ENCODE peak calls at places on chromosomes 4 and X, in eight cellular contexts. U, W, F, P, K, G, N and S are unnamed samples.
A peak's percentile ranks its signal among the peaks of the same experiment; 100 is the strongest.

GRCh38 chr4:61212788-61213187 is 12.7 kb downstream of the ADGRL3 start:
- DNase-seq in K (no peak), N (no peak), G (no peak), W (no peak), U (no peak), P (no peak), F (no peak), S (no peak)

GRCh38 chr4:6386091-6386490 is 86.3 kb downstream of the PPP2R2C start:
- DNase-seq in G (peak; percentile 46), P (no peak), F (peak; percentile 27), N (no peak), K (no peak), W (no peak), U (no peak), S (peak; percentile 33)

GRCh38 chr4:102994803-102995202 is 24.7 kb downstream of the SLC9B1 start:
- DNase-seq in G (no peak), F (peak; percentile 65), P (no peak), N (no peak), W (no peak), U (no peak), K (no peak), S (no peak)

GRCh38 chrX:119709630-119710029 is 16.7 kb upstream of the SEPTIN6 start:
- DNase-seq in U (no peak), K (no peak), N (no peak), F (no peak), P (no peak), G (no peak), W (no peak), S (no peak)

GRCh38 chrX:152072236-152072635 is 66.1 kb downstream of the MAGEA10 start:
- DNase-seq in F (peak; percentile 81), U (no peak), N (no peak), W (peak; percentile 56), G (no peak), P (peak; percentile 21), K (no peak), S (no peak)

GRCh38 chr4:95957054-95957453 is 117.2 kb downstream of the PDHA2 start:
- DNase-seq in F (peak; percentile 57), W (peak; percentile 54), K (no peak), G (no peak), P (no peak), U (no peak), N (no peak), S (no peak)

GRCh38 chr4:41156574-41156973 is 57.8 kb downstream of the APBB2 start:
- DNase-seq in W (peak; percentile 51), P (no peak), K (no peak), N (no peak), G (no peak), F (no peak), U (no peak), S (no peak)

GRCh38 chr4:23022032-23022431 is 329.3 kb downstream of the GBA3 start:
- DNase-seq in F (peak; percentile 69), K (no peak), N (no peak), W (peak; percentile 30), U (no peak), G (no peak), P (no peak), S (no peak)

GRCh38 chr4:171846232-171846631 is 33.0 kb downstream of the GALNTL6 start:
- DNase-seq in P (peak; percentile 4), G (peak; percentile 25), U (no peak), K (peak; percentile 78), N (peak; percentile 87), F (peak; percentile 24), W (peak; percentile 32), S (peak; percentile 78)

GRCh38 chr4:82431026-82431745 is 796 bp downstream of the ENOPH1 start:
- DNase-seq in P (no peak), F (no peak), K (no peak), N (peak; percentile 69), W (peak; percentile 32), U (peak; percentile 34), G (peak; percentile 28), S (no peak)

GRCh38 chr4:26238426-26238781 is 82.4 kb upstream of the RBPJ start:
- DNase-seq in F (no peak), U (no peak), K (no peak), P (no peak), N (no peak), G (no peak), W (no peak), S (no peak)

GRCh38 chr4:60134106-60134505 is 1066.0 kb upstream of the ADGRL3 start:
- DNase-seq in G (no peak), W (no peak), U (no peak), F (no peak), N (no peak), P (no peak), K (no peak), S (no peak)

GRCh38 chr4:70838972-70839536 is 636 bp downstream of the GRSF1 start:
- DNase-seq in F (peak; percentile 44), K (peak; percentile 57), G (peak; percentile 79), N (peak; percentile 64), W (peak; percentile 74), U (peak; percentile 55), P (no peak), S (peak; percentile 66)

GRCh38 chrX:13690836-13691235 is 1.9 kb downstream of the RAB9A start:
- DNase-seq in G (no peak), F (no peak), K (no peak), W (no peak), P (no peak), N (no peak), U (no peak), S (no peak)

GRCh38 chrX:13693341-13693871 is 4.5 kb downstream of the RAB9A start:
- DNase-seq in N (peak; percentile 18), F (peak; percentile 77), W (no peak), K (no peak), U (no peak), G (no peak), P (no peak), S (no peak)

GRCh38 chrX:13692771-13693231 is 3.9 kb downstream of the RAB9A start:
- DNase-seq in N (no peak), P (no peak), G (no peak), W (no peak), K (no peak), F (no peak), U (no peak), S (no peak)

GRCh38 chrX:13689519-13690211 is 737 bp downstream of the RAB9A start:
- DNase-seq in N (peak; percentile 19), K (peak; percentile 21), G (no peak), P (no peak), F (peak; percentile 25), W (peak; percentile 27), U (no peak), S (no peak)

DNA sequence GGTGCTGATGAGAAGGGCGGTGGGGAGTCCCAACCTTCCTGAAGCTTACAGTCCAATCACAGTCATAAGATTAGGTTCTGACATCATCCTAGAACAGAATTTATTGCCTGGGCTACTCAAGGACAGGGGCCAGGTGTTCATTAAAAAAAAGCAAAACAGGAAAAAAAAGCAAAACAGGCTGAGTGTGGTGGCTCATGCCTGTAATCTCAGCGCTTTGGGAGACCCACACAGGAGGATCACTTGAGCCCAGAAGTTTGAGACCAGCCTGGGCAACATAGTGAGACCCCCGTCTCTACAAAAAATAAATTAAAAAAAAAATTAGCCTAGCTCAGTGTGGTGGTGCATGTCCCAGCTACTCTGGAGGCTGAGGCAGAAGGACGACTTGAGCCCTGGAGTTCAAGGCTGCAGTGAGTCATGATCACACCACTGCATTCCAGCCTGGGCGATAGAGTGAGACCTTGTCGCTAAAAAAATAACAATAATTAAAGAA is 3.0 kb downstream of the RAB9A start:
- DNase-seq in G (no peak), F (no peak), U (no peak), N (no peak), P (no peak), K (no peak), W (no peak), S (no peak)
- H3K4me3 ChIP-seq in G (no peak overlapping the region), F (no peak overlapping the region), U (no peak overlapping the region), N (no peak overlapping the region), P (no peak overlapping the region), K (no peak overlapping the region), W (no peak overlapping the region), S (no peak overlapping the region)

GRCh38 chrX:153245288-153245731 is 66.2 kb downstream of the MAGEA1 start:
- DNase-seq in W (no peak), K (peak; percentile 76), G (no peak), U (no peak), P (no peak), N (peak; percentile 66), F (peak; percentile 40), S (no peak)
- H3K4me3 ChIP-seq in W (no peak overlapping the region), K (peak overlapping the region; percentile 27), G (no peak overlapping the region), U (no peak overlapping the region), P (no peak overlapping the region), N (peak overlapping the region; percentile 32), F (no peak overlapping the region), S (no peak overlapping the region)

GRCh38 chr4:153440475-153440874 is 25.7 kb upstream of the TMEM131L start:
- DNase-seq in K (no peak), G (no peak), F (no peak), P (no peak), W (no peak), N (no peak), U (no peak), S (no peak)

GRCh38 chr4:153434190-153434589 is 32.0 kb upstream of the TMEM131L start:
- DNase-seq in N (no peak), U (no peak), G (no peak), F (no peak), P (no peak), K (no peak), W (no peak), S (no peak)

GRCh38 chr4:153439831-153440230 is 26.3 kb upstream of the TMEM131L start:
- DNase-seq in W (no peak), U (no peak), F (no peak), K (no peak), G (no peak), N (no peak), P (no peak), S (no peak)

GRCh38 chr4:153433753-153434105 is 32.4 kb upstream of the TMEM131L start:
- DNase-seq in K (no peak), N (no peak), P (no peak), U (no peak), W (no peak), F (no peak), G (no peak), S (no peak)

DNA sequence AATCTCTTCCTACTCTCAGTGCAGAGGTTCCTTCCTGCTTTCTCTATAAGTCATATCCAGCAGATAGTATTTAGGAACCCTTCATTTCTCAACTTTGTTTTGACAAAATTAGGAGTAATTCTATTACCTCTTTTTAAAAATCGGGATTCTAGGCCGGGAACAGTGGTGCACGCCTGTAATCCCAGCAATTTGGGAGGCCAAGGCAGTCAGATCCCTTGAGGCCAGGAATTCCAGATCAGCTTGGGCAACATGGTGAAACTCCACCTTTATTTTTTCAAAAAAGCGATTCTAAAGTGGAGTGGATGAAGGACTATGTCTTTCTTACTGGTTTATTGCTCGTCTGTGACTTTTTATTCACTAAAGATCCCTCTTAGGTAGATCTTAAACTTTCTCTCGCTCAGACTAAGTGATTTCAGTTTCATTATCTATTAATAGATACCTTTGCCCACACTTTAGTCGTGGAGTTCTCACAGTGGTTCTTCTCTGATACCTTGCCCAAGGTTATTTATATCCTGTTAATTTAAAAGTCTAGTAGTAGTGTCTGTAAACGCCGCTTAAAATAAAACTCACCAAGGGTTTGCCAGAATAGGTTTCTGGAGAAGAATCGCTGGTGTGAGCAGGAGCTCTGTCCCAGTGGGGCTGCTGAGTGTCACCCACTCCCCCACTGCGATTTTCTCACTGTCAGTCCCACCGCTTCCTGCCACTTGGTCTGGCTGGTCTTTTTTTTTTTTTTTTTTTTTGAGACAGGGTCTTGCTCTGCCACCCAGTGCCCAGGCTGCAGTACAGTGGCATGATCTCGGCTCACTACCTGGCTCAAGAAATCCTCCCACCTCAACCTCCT is 27.0 kb upstream of the TMEM131L start:
- DNase-seq in N (no peak), F (no peak), K (no peak), P (no peak), G (no peak), W (no peak), U (no peak), S (no peak)
- H3K4me3 ChIP-seq in N (no peak overlapping the region), F (no peak overlapping the region), K (no peak overlapping the region), P (no peak overlapping the region), G (no peak overlapping the region), W (no peak overlapping the region), U (no peak overlapping the region), S (no peak overlapping the region)

GRCh38 chr4:184645904-184646610 is 3.2 kb downstream of the CASP3 start:
- DNase-seq in W (peak; percentile 10), U (no peak), K (no peak), P (no peak), F (no peak), G (no peak), N (no peak), S (no peak)
- H3K4me3 ChIP-seq in W (no peak overlapping the region), U (no peak overlapping the region), K (no peak overlapping the region), P (no peak overlapping the region), F (no peak overlapping the region), G (no peak overlapping the region), N (no peak overlapping the region), S (no peak overlapping the region)